ENCODE peak calls at places on chromosomes 3 and 15, in four cellular contexts. One of them, this sample, is unnamed.

GRCh38 chr3:24129549-24129948 is 184.5 kb downstream of the NR1D2 start:
- DNase-seq in adipocyte: no peak
- DNase-seq in cardiac muscle cell: no peak
- DNase-seq in GM23248: no peak
- DNase-seq in this sample: no peak

GRCh38 chr3:43231276-43232000 is 54.9 kb upstream of the SNRK start:
- DNase-seq in adipocyte: peak; percentile 64
- DNase-seq in cardiac muscle cell: no peak
- DNase-seq in GM23248: peak; percentile 22
- DNase-seq in this sample: no peak

GRCh38 chr3:55242921-55243320 is 244.2 kb downstream of the WNT5A start:
- DNase-seq in adipocyte: no peak
- DNase-seq in cardiac muscle cell: no peak
- DNase-seq in GM23248: no peak
- DNase-seq in this sample: no peak

GRCh38 chr15:52528465-52529288 is at the start of gene MYO5A:
- DNase-seq in adipocyte: peak; percentile 86
- DNase-seq in cardiac muscle cell: peak; percentile 82
- DNase-seq in GM23248: peak; percentile 91
- DNase-seq in this sample: peak; percentile 86

GRCh38 chr3:157529751-157530150 is 26.5 kb upstream of the VEPH1 start:
- DNase-seq in adipocyte: no peak
- DNase-seq in cardiac muscle cell: no peak
- DNase-seq in GM23248: no peak
- DNase-seq in this sample: no peak

GRCh38 chr15:74146277-74146800 is 16.0 kb downstream of the ISLR2 start:
- DNase-seq in adipocyte: no peak
- DNase-seq in cardiac muscle cell: no peak
- DNase-seq in GM23248: no peak
- DNase-seq in this sample: no peak

GRCh38 chr3:24830230-24831152 is 335.8 kb upstream of the THRB start:
- DNase-seq in adipocyte: peak; percentile 26
- DNase-seq in cardiac muscle cell: peak; percentile 34
- DNase-seq in GM23248: peak; percentile 2
- DNase-seq in this sample: no peak

GRCh38 chr3:186160691-186161243 is 51.9 kb upstream of the ETV5 start:
- DNase-seq in adipocyte: no peak
- DNase-seq in cardiac muscle cell: no peak
- DNase-seq in GM23248: no peak
- DNase-seq in this sample: no peak

GRCh38 chr3:10956531-10956930 is 36.0 kb upstream of the SLC6A1 start:
- DNase-seq in adipocyte: no peak
- DNase-seq in cardiac muscle cell: no peak
- DNase-seq in GM23248: no peak
- DNase-seq in this sample: no peak

GRCh38 chr3:10962481-10963036 is 30.0 kb upstream of the SLC6A1 start:
- DNase-seq in adipocyte: no peak
- DNase-seq in cardiac muscle cell: no peak
- DNase-seq in GM23248: no peak
- DNase-seq in this sample: no peak

GRCh38 chr3:10956991-10957390 is 35.6 kb upstream of the SLC6A1 start:
- DNase-seq in adipocyte: no peak
- DNase-seq in cardiac muscle cell: peak; percentile 11
- DNase-seq in GM23248: no peak
- DNase-seq in this sample: no peak

GRCh38 chr3:10957976-10958749 is 34.4 kb upstream of the SLC6A1 start:
- DNase-seq in adipocyte: no peak
- DNase-seq in cardiac muscle cell: peak; percentile 59
- DNase-seq in GM23248: peak; percentile 13
- DNase-seq in this sample: no peak

DNA sequence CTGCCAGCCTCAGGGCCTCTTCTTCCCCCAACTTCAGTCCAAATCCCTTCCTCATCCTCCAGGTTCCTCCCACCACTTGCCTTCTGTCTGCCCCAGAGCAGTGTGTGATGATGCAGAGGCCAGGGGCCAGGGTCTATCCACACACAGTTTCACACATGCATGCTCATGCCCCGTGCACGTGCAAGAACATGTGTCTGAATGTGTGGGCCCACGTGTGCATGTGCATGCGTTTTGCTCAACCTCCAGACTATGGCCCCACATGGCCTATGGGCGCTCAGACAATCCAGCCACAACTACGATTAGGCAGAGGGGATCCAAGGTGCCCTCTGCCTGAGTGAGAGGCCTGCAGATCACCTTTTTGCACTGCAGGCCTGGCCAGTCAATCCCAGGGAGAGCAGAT is 32.3 kb upstream of the SLC6A1 start:
- DNase-seq in adipocyte: no peak
- DNase-seq in cardiac muscle cell: no peak
- DNase-seq in GM23248: no peak
- DNase-seq in this sample: no peak
- H3K27me3 ChIP-seq in adipocyte: peaks cover 72% of the 10 kb centered on the region
- H3K27me3 ChIP-seq in cardiac muscle cell: peaks cover 8% of the 10 kb centered on the region
- H3K27me3 ChIP-seq in GM23248: peaks cover 21% of the 10 kb centered on the region
- H3K27me3 ChIP-seq in this sample: peaks cover 33% of the 10 kb centered on the region

GRCh38 chr15:62164500-62165028 is 521 bp downstream of the C2CD4B start:
- DNase-seq in adipocyte: peak; percentile 12
- DNase-seq in cardiac muscle cell: peak; percentile 33
- DNase-seq in GM23248: peak; percentile 23
- DNase-seq in this sample: peak; percentile 51
- H3K27me3 ChIP-seq in adipocyte: peaks cover 31% of the 10 kb centered on the region
- H3K27me3 ChIP-seq in cardiac muscle cell: peaks cover 96% of the 10 kb centered on the region
- H3K27me3 ChIP-seq in GM23248: peaks cover 49% of the 10 kb centered on the region
- H3K27me3 ChIP-seq in this sample: no peaks in the 10 kb centered on the region

DNA sequence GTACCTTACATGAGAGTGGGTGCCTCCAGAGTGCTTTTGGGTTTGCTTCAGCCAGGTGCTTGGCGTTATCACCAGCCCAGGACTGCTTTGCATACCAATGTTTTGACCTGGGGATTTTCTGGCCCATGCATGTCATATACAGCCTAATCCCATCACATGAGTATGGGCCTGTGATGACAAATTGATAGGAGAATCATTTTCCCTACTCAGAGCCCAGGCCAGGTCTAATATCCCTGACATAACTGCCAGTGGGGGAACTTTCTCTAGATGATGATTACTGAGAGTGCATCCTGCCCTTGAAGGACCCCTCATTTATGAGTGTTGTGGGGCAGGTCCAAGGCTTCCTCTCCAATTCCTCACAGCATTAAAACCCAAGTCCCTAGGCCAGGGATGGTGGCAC is 197.5 kb upstream of the LYSMD4 start:
- DNase-seq in adipocyte: no peak
- DNase-seq in cardiac muscle cell: no peak
- DNase-seq in GM23248: no peak
- DNase-seq in this sample: no peak
- H3K27me3 ChIP-seq in adipocyte: peaks cover 23% of the 10 kb centered on the region
- H3K27me3 ChIP-seq in cardiac muscle cell: peaks cover 32% of the 10 kb centered on the region
- H3K27me3 ChIP-seq in GM23248: peaks cover 8% of the 10 kb centered on the region
- H3K27me3 ChIP-seq in this sample: no peaks in the 10 kb centered on the region

GRCh38 chr3:13205567-13206143 is 132.4 kb upstream of the IQSEC1 start:
- DNase-seq in adipocyte: no peak
- DNase-seq in cardiac muscle cell: no peak
- DNase-seq in GM23248: no peak
- DNase-seq in this sample: no peak

GRCh38 chr3:13202744-13203397 is 129.6 kb upstream of the IQSEC1 start:
- DNase-seq in adipocyte: no peak
- DNase-seq in cardiac muscle cell: no peak
- DNase-seq in GM23248: no peak
- DNase-seq in this sample: no peak

GRCh38 chr3:13200951-13201350 is 127.7 kb upstream of the IQSEC1 start:
- DNase-seq in adipocyte: no peak
- DNase-seq in cardiac muscle cell: peak; percentile 74
- DNase-seq in GM23248: no peak
- DNase-seq in this sample: no peak

GRCh38 chr3:13204177-13204581 is 130.9 kb upstream of the IQSEC1 start:
- DNase-seq in adipocyte: no peak
- DNase-seq in cardiac muscle cell: no peak
- DNase-seq in GM23248: no peak
- DNase-seq in this sample: no peak

GRCh38 chr3:13203398-13204176 is 130.4 kb upstream of the IQSEC1 start:
- DNase-seq in adipocyte: no peak
- DNase-seq in cardiac muscle cell: no peak
- DNase-seq in GM23248: no peak
- DNase-seq in this sample: no peak
- H3K27me3 ChIP-seq in adipocyte: peaks cover 59% of the 10 kb centered on the region
- H3K27me3 ChIP-seq in cardiac muscle cell: no peaks in the 10 kb centered on the region
- H3K27me3 ChIP-seq in GM23248: peaks cover 20% of the 10 kb centered on the region
- H3K27me3 ChIP-seq in this sample: peaks cover 8% of the 10 kb centered on the region

GRCh38 chr3:40837300-40837699 is 312.5 kb downstream of the ZNF621 start:
- DNase-seq in adipocyte: no peak
- DNase-seq in cardiac muscle cell: no peak
- DNase-seq in GM23248: no peak
- DNase-seq in this sample: no peak
- H3K27me3 ChIP-seq in adipocyte: no peaks in the 10 kb centered on the region
- H3K27me3 ChIP-seq in cardiac muscle cell: no peaks in the 10 kb centered on the region
- H3K27me3 ChIP-seq in GM23248: no peaks in the 10 kb centered on the region
- H3K27me3 ChIP-seq in this sample: no peaks in the 10 kb centered on the region

GRCh38 chr3:183180105-183180763 is 17.7 kb upstream of the LAMP3 start:
- DNase-seq in adipocyte: no peak
- DNase-seq in cardiac muscle cell: peak; percentile 15
- DNase-seq in GM23248: peak; percentile 13
- DNase-seq in this sample: no peak

GRCh38 chr3:183181606-183182005 is 19.1 kb upstream of the LAMP3 start:
- DNase-seq in adipocyte: no peak
- DNase-seq in cardiac muscle cell: no peak
- DNase-seq in GM23248: no peak
- DNase-seq in this sample: no peak

GRCh38 chr3:183178833-183179549 is 16.5 kb upstream of the LAMP3 start:
- DNase-seq in adipocyte: peak; percentile 63
- DNase-seq in cardiac muscle cell: peak; percentile 64
- DNase-seq in GM23248: peak; percentile 75
- DNase-seq in this sample: no peak

GRCh38 chr3:183182073-183182472 is 19.5 kb upstream of the LAMP3 start:
- DNase-seq in adipocyte: no peak
- DNase-seq in cardiac muscle cell: no peak
- DNase-seq in GM23248: no peak
- DNase-seq in this sample: no peak

GRCh38 chr3:183180765-183181295 is 18.3 kb upstream of the LAMP3 start:
- DNase-seq in adipocyte: no peak
- DNase-seq in cardiac muscle cell: no peak
- DNase-seq in GM23248: no peak
- DNase-seq in this sample: no peak
- H3K27me3 ChIP-seq in adipocyte: peaks cover 23% of the 10 kb centered on the region
- H3K27me3 ChIP-seq in cardiac muscle cell: peaks cover 26% of the 10 kb centered on the region
- H3K27me3 ChIP-seq in GM23248: peaks cover 21% of the 10 kb centered on the region
- H3K27me3 ChIP-seq in this sample: no peaks in the 10 kb centered on the region

DNA sequence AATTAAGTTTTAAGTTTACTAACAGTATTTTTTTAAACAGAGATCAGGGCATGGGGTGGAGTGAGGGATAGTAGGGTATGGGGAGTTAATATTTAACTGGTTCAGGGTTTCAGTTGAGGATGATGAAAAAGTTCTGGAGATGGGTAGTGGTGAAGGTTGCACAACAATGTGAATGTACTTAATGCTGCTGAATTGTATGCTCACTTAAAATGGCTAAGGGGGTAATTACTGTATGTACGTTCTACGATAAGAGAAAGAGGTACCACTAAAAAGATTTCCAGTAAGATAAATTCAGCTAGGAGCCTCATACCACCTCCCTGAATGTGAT is 101.3 kb downstream of the TNIK start:
- DNase-seq in adipocyte: no peak
- DNase-seq in cardiac muscle cell: no peak
- DNase-seq in GM23248: no peak
- DNase-seq in this sample: no peak
- H3K27me3 ChIP-seq in adipocyte: peaks cover 4% of the 10 kb centered on the region
- H3K27me3 ChIP-seq in cardiac muscle cell: no peaks in the 10 kb centered on the region
- H3K27me3 ChIP-seq in GM23248: peaks cover 8% of the 10 kb centered on the region
- H3K27me3 ChIP-seq in this sample: no peaks in the 10 kb centered on the region

This sample was measured in MM.1S.